ENCODE peak calls at places on chromosomes 7 and 10, in eight cellular contexts. Q, E, H, F, W, M, L and A are unnamed samples.

GRCh38 chr7:16712916-16713315 is 40.6 kb upstream of the TSPAN13 start:
- DNase-seq in Q (no peak), E (no peak), H (peak), F (no peak), W (no peak), M (peak), L (no peak), A (no peak)

GRCh38 chr10:4111593-4111992 is 326.6 kb upstream of the KLF6 start:
- DNase-seq in Q (no peak), E (no peak), H (no peak), F (no peak), W (no peak), M (no peak), L (no peak), A (no peak)

GRCh38 chr7:25711940-25712339 is 440.1 kb upstream of the NFE2L3 start:
- DNase-seq in Q (no peak), E (no peak), H (no peak), F (no peak), W (no peak), M (no peak), L (no peak), A (no peak)

GRCh38 chr10:60975716-60976115 is 31.7 kb upstream of the RHOBTB1 start:
- DNase-seq in Q (no peak), E (no peak), H (no peak), F (no peak), W (no peak), M (no peak), L (no peak), A (no peak)

GRCh38 chr10:5293691-5294550 is 70.8 kb upstream of the UCN3 start:
- DNase-seq in Q (no peak), E (peak), H (peak), F (peak), W (peak), M (peak), L (peak), A (peak)

GRCh38 chr10:102675887-102676616 is 31.8 kb downstream of the TRIM8 start:
- DNase-seq in Q (no peak), E (no peak), H (peak), F (no peak), W (peak), M (peak), L (peak), A (no peak)

GRCh38 chr10:63525021-63525420 is 3.8 kb downstream of the REEP3 start:
- DNase-seq in Q (no peak), E (no peak), H (no peak), F (no peak), W (no peak), M (no peak), L (no peak), A (no peak)

GRCh38 chr7:16668049-16668858 is 22.3 kb downstream of the BZW2 start:
- DNase-seq in Q (peak), E (no peak), H (peak), F (peak), W (no peak), M (peak), L (no peak), A (no peak)

GRCh38 chr10:35246770-35247343 is 89.5 kb upstream of the CCNY start:
- DNase-seq in Q (no peak), E (no peak), H (no peak), F (peak), W (no peak), M (no peak), L (no peak), A (no peak)

GRCh38 chr10:86716466-86716865 is 40.0 kb upstream of the BMPR1A start:
- DNase-seq in Q (no peak), E (no peak), H (no peak), F (no peak), W (no peak), M (no peak), L (no peak), A (no peak)

GRCh38 chr7:6012355-6013104 is 3.5 kb downstream of the AIMP2 start:
- DNase-seq in Q (no peak), E (no peak), H (peak), F (no peak), W (no peak), M (peak), L (no peak), A (no peak)

GRCh38 chr10:110651044-110651958 is 7.2 kb downstream of the RBM20 start:
- DNase-seq in Q (no peak), E (no peak), H (peak), F (no peak), W (peak), M (no peak), L (peak), A (no peak)

GRCh38 chr7:16114633-16115032 is 306.7 kb downstream of the CRPPA start:
- DNase-seq in Q (no peak), E (no peak), H (peak), F (no peak), W (no peak), M (peak), L (no peak), A (no peak)

DNA sequence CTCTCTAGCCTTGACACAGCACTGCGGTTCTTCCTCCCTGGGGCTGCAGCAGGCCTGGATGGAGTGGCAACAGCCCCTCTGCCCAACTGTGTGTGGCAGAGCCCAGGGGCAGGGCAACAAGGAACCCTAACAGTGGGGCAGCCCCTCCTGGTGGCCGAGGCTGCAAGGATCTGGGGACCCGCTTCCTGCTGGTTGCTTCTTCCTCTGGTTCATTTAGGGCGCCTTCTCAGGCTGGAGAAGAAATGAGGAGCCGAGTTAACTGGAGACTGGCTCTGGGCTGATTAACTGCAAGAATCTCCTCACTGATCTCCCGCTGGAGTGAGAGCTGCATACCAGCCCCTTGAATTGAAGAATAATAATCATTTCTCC is 80.1 kb upstream of the EMX2 start:
- DNase-seq in Q (no peak), E (peak), H (no peak), F (no peak), W (no peak), M (no peak), L (no peak), A (no peak)
- TF ChIP-seq CTCF in Q (no peak), E (no peak), H (peak), F (no peak), W (no peak), M (peak), L (peak), A (peak)

GRCh38 chr7:143884978-143885559 is 16.9 kb downstream of the TCAF1 start:
- DNase-seq in Q (peak), E (peak), H (peak), F (peak), W (peak), M (no peak), L (peak), A (peak)
- TF ChIP-seq CTCF in Q (no peak), E (no peak), H (peak), F (no peak), W (no peak), M (no peak), L (no peak), A (peak)

DNA sequence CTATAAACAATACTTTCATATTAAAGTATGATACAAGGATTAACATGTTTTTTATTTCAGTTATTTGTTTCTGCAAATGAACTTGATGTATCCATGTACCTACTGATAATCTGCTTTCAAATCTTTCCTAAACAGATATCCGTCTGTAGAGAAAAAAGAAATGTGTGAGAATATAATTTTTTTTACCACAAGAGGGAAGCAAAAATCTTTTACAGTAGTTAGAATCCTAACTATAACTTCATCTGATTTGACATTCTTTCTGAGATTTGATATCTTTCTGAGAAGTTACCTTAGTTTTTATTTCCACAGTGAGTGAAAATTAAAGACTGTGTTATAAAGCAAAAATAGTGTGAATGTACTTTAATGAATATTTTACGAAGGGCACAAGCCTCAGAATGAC is 203.9 kb upstream of the PCLO start:
- DNase-seq in Q (no peak), E (no peak), H (no peak), F (no peak), W (no peak), M (no peak), L (no peak), A (no peak)
- TF ChIP-seq CTCF in Q (no peak), E (peak), H (peak), F (no peak), W (no peak), M (no peak), L (no peak), A (peak)

DNA sequence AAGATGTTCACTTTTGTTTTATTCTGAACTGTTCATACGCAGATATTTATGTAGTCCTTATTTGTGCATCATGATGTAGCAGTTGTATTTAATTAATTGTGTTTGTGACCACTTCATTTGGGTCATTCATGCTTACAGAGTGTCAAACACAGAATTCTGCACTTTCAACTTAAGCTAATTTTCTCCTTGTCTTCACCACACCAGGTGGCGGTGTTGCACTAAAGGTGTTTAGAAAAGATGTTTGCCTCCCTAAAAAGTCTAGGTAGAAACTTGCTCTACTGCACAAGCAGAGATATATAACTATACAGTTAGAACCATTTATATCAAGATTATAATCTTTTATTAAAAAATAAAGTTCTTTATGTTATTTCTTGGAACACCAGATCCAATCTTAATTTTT is 1.3 kb upstream of the TAS2R38 start:
- DNase-seq in Q (no peak), E (peak), H (no peak), F (no peak), W (no peak), M (peak), L (peak), A (no peak)
- TF ChIP-seq CTCF in Q (no peak), E (peak), H (peak), F (no peak), W (peak), M (peak), L (peak), A (peak)

GRCh38 chr7:131223151-131223550 is 104.5 kb upstream of the MKLN1 start:
- DNase-seq in Q (no peak), E (no peak), H (no peak), F (no peak), W (no peak), M (no peak), L (no peak), A (no peak)
- TF ChIP-seq CTCF in Q (no peak), E (no peak), H (no peak), F (no peak), W (no peak), M (no peak), L (no peak), A (no peak)

DNA sequence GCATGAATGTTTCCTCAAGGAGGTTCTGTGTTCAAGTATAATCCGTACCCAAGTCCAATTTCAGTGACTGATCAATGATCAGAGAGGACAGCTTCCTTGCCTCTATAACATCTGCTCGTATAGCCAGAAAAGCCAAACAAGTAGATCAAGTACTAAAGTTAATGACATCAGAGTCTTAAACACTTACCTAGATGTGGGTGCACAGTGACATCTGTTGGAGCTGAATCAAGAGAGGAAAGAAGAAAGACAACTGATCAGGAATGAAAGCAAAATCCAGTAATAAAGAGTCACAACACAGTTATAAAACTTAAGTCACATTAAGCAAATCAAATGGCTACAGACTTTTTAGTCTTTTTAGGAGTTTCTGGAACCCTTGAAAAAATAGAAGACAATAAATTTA is 236.5 kb downstream of the RELN start:
- DNase-seq in Q (no peak), E (no peak), H (no peak), F (no peak), W (no peak), M (peak), L (no peak), A (no peak)
- TF ChIP-seq CTCF in Q (no peak), E (no peak), H (peak), F (no peak), W (no peak), M (peak), L (no peak), A (no peak)

DNA sequence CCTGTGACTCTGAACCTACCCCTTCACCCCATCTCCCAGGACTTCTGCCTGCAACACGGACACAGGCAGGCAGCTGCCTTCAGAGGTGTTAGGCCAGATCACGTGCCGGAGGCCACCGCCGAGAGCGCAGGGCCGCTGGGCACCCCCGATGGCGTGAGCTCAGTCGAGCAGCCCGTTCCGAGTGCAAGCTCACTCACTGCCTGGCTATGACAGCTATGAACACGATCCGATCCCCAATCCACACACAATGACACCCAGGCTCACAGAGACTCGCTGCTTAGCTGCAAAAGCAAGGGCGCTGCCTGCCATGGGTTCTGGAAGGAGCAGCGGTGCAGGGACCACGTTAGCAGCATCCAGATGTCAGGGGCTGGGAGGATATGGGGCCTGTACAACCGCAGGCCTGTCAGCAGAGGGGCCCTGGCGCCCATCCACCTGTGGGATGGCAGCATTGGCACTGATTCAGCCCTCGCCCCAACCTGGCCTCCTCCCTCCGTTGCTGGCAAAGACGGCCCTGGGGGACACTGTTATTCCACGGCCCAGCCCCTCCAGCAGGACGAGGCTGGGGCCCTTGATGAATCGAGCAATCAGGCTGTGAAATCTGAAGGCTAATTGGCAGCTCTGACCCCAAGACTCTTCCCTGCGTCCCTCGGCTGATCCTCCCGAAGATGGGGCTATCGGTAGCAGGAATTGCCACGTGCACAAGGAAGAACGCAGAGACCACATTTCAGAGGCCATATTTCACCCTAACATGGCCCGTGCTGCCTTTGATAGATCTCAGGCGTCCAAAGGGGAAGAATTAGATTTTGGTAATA is 230.1 kb downstream of the ELFN1 start:
- DNase-seq in Q (no peak), E (no peak), H (no peak), F (no peak), W (no peak), M (no peak), L (no peak), A (no peak)
- TF ChIP-seq CTCF in Q (no peak), E (no peak), H (no peak), F (no peak), W (no peak), M (no peak), L (no peak), A (no peak)

GRCh38 chr7:133121175-133121844 is 39.4 kb upstream of the CHCHD3 start:
- DNase-seq in Q (no peak), E (no peak), H (no peak), F (no peak), W (no peak), M (no peak), L (no peak), A (no peak)

GRCh38 chr7:133115596-133115995 is 33.7 kb upstream of the CHCHD3 start:
- DNase-seq in Q (no peak), E (no peak), H (no peak), F (no peak), W (no peak), M (no peak), L (no peak), A (no peak)

GRCh38 chr7:133114519-133114918 is 32.6 kb upstream of the CHCHD3 start:
- DNase-seq in Q (no peak), E (no peak), H (no peak), F (no peak), W (no peak), M (no peak), L (no peak), A (no peak)

GRCh38 chr7:133119067-133119466 is 37.2 kb upstream of the CHCHD3 start:
- DNase-seq in Q (no peak), E (no peak), H (no peak), F (no peak), W (no peak), M (no peak), L (no peak), A (no peak)

DNA sequence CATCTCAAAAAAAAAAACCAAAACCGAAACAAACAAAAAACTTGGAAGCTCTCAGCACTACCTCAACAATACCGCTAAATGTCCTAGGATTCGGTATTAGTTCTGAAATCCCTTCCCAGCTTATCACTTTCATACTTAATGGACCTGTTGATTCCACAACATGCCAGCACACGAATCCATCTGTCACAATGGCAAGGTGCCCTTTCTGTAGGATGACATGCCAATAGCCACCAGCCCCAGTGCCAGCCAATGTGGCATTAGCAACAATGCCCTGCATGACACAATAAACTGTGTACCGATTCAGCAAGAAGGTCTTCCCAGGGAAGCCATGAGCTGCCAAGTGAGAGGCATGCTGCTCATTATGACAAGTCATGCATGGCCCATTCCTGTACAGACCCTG is 35.5 kb upstream of the CHCHD3 start:
- DNase-seq in Q (no peak), E (no peak), H (no peak), F (no peak), W (no peak), M (no peak), L (no peak), A (no peak)
- TF ChIP-seq CTCF in Q (no peak), E (no peak), H (no peak), F (no peak), W (no peak), M (no peak), L (no peak), A (no peak)

GRCh38 chr10:119539359-119539651 is 3.2 kb downstream of the RGS10 start:
- DNase-seq in Q (no peak), E (no peak), H (no peak), F (no peak), W (peak), M (no peak), L (no peak), A (no peak)

GRCh38 chr10:119540038-119540437 is 2.5 kb downstream of the RGS10 start:
- DNase-seq in Q (no peak), E (no peak), H (no peak), F (no peak), W (no peak), M (no peak), L (no peak), A (no peak)

GRCh38 chr10:119537953-119538630 is 4.4 kb downstream of the RGS10 start:
- DNase-seq in Q (no peak), E (no peak), H (no peak), F (no peak), W (no peak), M (no peak), L (no peak), A (no peak)

GRCh38 chr10:119541046-119541445 is 1.5 kb downstream of the RGS10 start:
- DNase-seq in Q (no peak), E (no peak), H (peak), F (no peak), W (no peak), M (peak), L (no peak), A (no peak)

GRCh38 chr10:119538632-119539358 is 3.7 kb downstream of the RGS10 start:
- DNase-seq in Q (no peak), E (no peak), H (no peak), F (no peak), W (peak), M (no peak), L (no peak), A (no peak)
- TF ChIP-seq CTCF in Q (no peak), E (no peak), H (peak), F (no peak), W (peak), M (no peak), L (no peak), A (no peak)

DNA sequence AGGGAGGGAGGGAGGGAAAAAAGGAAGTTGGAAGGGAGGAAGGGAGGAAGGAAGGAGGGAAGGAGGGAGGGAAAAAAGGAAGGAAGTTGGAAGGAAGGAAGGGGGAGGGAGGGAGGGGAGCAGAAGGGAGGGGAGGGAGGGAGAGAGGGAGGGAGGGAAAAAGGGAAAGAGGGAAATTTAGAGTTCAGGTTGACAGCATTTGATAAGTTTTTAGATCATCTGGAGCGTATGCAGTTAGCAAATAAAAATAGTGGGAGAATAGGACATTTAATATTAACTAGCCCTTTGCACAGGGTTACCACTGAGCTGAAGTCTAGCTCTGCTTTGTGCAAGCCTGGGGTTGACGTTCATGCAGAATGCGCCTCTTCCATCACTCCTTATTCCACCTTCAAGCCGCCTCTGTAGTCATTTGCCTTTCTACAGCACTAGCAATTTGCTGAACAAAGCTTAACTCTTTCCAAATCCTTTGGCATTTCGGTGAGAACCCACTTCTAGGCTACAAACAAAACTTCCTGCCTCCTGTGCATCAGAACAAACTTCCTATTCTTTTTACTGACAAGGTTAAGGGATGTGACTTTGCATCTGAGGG is 8.6 kb downstream of the STRA8 start:
- DNase-seq in Q (no peak), E (no peak), H (no peak), F (peak), W (no peak), M (no peak), L (no peak), A (no peak)
- TF ChIP-seq CTCF in Q (no peak), E (no peak), H (no peak), F (no peak), W (no peak), M (no peak), L (no peak), A (no peak)